ENCODE peak calls at places on chromosomes 6 and 20, in ten cellular contexts. A is heart right ventricle; R is uterus; N is mesenchymal stem cell; B is neuronal stem cell; T is lung; U is small intestine; J is CD8-positive, alpha-beta memory T cell; L is stomach; F is right lobe of liver. H is an unnamed sample.

GRCh38 chr20:19098092-19098491 is 114.3 kb upstream of the SLC24A3 start:
- DNase-seq in A (no peak), R (no peak), N (no peak), B (no peak), T (no peak), U (peak; percentile 52), J (no peak), L (no peak), F (no peak), H (no peak)

GRCh38 chr6:125918230-125918629 is 38.3 kb upstream of the HINT3 start:
- DNase-seq in A (no peak), R (no peak), N (no peak), B (no peak), T (no peak), U (no peak), J (no peak), L (no peak), F (no peak), H (no peak)

GRCh38 chr20:3165473-3166337 is 6.0 kb upstream of the FASTKD5 start:
- DNase-seq in A (peak; percentile 76), R (peak; percentile 37), N (no peak), B (no peak), T (no peak), U (peak; percentile 43), J (no peak), L (no peak), F (peak; percentile 65), H (no peak)

GRCh38 chr20:25237610-25238318 is 10.1 kb upstream of the PYGB start:
- DNase-seq in A (no peak), R (peak; percentile 50), N (peak; percentile 100), B (no peak), T (peak; percentile 67), U (peak; percentile 59), J (no peak), L (no peak), F (no peak), H (peak; percentile 94)

GRCh38 chr6:35503534-35503933 is 6.7 kb upstream of the TEAD3 start:
- DNase-seq in A (no peak), R (no peak), N (no peak), B (no peak), T (no peak), U (no peak), J (no peak), L (no peak), F (no peak), H (no peak)

GRCh38 chr6:116385462-116385807 is 14.7 kb downstream of the DSE start:
- DNase-seq in A (no peak), R (no peak), N (peak; percentile 28), B (no peak), T (no peak), U (no peak), J (no peak), L (no peak), F (no peak), H (no peak)

GRCh38 chr6:1485678-1486077 is 96.3 kb downstream of the FOXF2 start:
- DNase-seq in A (no peak), R (no peak), N (peak; percentile 38), B (no peak), T (no peak), U (peak; percentile 9), J (no peak), L (no peak), F (no peak), H (no peak)

GRCh38 chr20:54067606-54068174 is 2.7 kb downstream of the BCAS1 start:
- DNase-seq in A (no peak), R (no peak), N (no peak), B (no peak), T (peak; percentile 92), U (peak; percentile 96), J (no peak), L (peak; percentile 94), F (peak; percentile 71), H (no peak)

GRCh38 chr6:69914015-69914485 is 47.7 kb downstream of the COL19A1 start:
- DNase-seq in A (no peak), R (no peak), N (no peak), B (peak; percentile 84), T (no peak), U (no peak), J (no peak), L (no peak), F (no peak), H (no peak)

GRCh38 chr6:167093406-167093921 is 29.4 kb upstream of the CCR6 start:
- DNase-seq in A (no peak), R (no peak), N (no peak), B (no peak), T (no peak), U (no peak), J (no peak), L (no peak), F (no peak), H (peak; percentile 70)

GRCh38 chr6:167093922-167094432 is 28.9 kb upstream of the CCR6 start:
- DNase-seq in A (no peak), R (no peak), N (no peak), B (no peak), T (no peak), U (peak; percentile 48), J (peak; percentile 54), L (no peak), F (no peak), H (no peak)

GRCh38 chr6:167091149-167092107 is 31.5 kb upstream of the CCR6 start:
- DNase-seq in A (peak; percentile 30), R (no peak), N (no peak), B (no peak), T (no peak), U (no peak), J (peak; percentile 23), L (no peak), F (no peak), H (peak; percentile 77)

GRCh38 chr6:167094436-167094819 is 28.5 kb upstream of the CCR6 start:
- DNase-seq in A (no peak), R (no peak), N (no peak), B (no peak), T (no peak), U (no peak), J (no peak), L (no peak), F (no peak), H (peak; percentile 83)

GRCh38 chr6:167092672-167093339 is 30.1 kb upstream of the CCR6 start:
- DNase-seq in A (no peak), R (no peak), N (no peak), B (no peak), T (no peak), U (no peak), J (no peak), L (no peak), F (no peak), H (no peak)
- H3K4me1 ChIP-seq in A (peaks cover 7% of the 10 kb centered on the region), R (no peaks in the 10 kb centered on the region), N (no peaks in the 10 kb centered on the region), B (peaks cover 7% of the 10 kb centered on the region), T (no peaks in the 10 kb centered on the region), U (no peaks in the 10 kb centered on the region), J (peaks cover 43% of the 10 kb centered on the region), L (no peaks in the 10 kb centered on the region), F (no peaks in the 10 kb centered on the region), H (peaks cover 4% of the 10 kb centered on the region)

GRCh38 chr6:53297004-53297403 is 51.7 kb downstream of the ELOVL5 start:
- DNase-seq in A (no peak), R (no peak), N (no peak), B (no peak), T (no peak), U (no peak), J (no peak), L (no peak), F (no peak), H (no peak)

GRCh38 chr6:53293691-53294090 is 55.1 kb downstream of the ELOVL5 start:
- DNase-seq in A (no peak), R (no peak), N (no peak), B (no peak), T (no peak), U (no peak), J (no peak), L (no peak), F (no peak), H (no peak)

GRCh38 chr6:53294611-53295010 is 54.1 kb downstream of the ELOVL5 start:
- DNase-seq in A (no peak), R (no peak), N (no peak), B (no peak), T (no peak), U (no peak), J (no peak), L (no peak), F (no peak), H (no peak)

GRCh38 chr6:53294095-53294494 is 54.7 kb downstream of the ELOVL5 start:
- DNase-seq in A (no peak), R (no peak), N (no peak), B (peak; percentile 14), T (no peak), U (no peak), J (peak; percentile 46), L (no peak), F (no peak), H (no peak)

GRCh38 chr6:53295176-53295575 is 53.6 kb downstream of the ELOVL5 start:
- DNase-seq in A (no peak), R (no peak), N (no peak), B (no peak), T (no peak), U (no peak), J (no peak), L (no peak), F (no peak), H (no peak)
- H3K27ac ChIP-seq in A (no peak overlapping the region), R (no peak overlapping the region), N (no peak overlapping the region), B (no peak overlapping the region), T (no peak overlapping the region), U (no peak overlapping the region), J (no peak overlapping the region), L (no peak overlapping the region), F (no peak overlapping the region), H (no peak overlapping the region)

GRCh38 chr6:2876210-2877056 is 26.7 kb downstream of the SERPINB9 start:
- DNase-seq in A (peak; percentile 74), R (peak; percentile 70), N (peak; percentile 91), B (no peak), T (peak; percentile 74), U (peak; percentile 86), J (peak; percentile 25), L (peak; percentile 57), F (peak; percentile 90), H (peak; percentile 92)

GRCh38 chr6:2873643-2874042 is 29.5 kb downstream of the SERPINB9 start:
- DNase-seq in A (no peak), R (no peak), N (no peak), B (no peak), T (no peak), U (no peak), J (no peak), L (no peak), F (no peak), H (peak; percentile 55)

GRCh38 chr6:2877960-2878359 is 25.1 kb downstream of the SERPINB9 start:
- DNase-seq in A (no peak), R (no peak), N (no peak), B (no peak), T (no peak), U (no peak), J (peak; percentile 65), L (no peak), F (no peak), H (peak; percentile 53)

GRCh38 chr6:2875840-2876207 is 27.3 kb downstream of the SERPINB9 start:
- DNase-seq in A (peak; percentile 43), R (no peak), N (no peak), B (no peak), T (peak; percentile 41), U (no peak), J (peak; percentile 55), L (no peak), F (peak; percentile 65), H (peak; percentile 84)

GRCh38 chr6:2877057-2877882 is 25.8 kb downstream of the SERPINB9 start:
- DNase-seq in A (no peak), R (peak; percentile 46), N (peak; percentile 76), B (no peak), T (no peak), U (no peak), J (no peak), L (no peak), F (peak; percentile 59), H (peak; percentile 86)
- H3K4me1 ChIP-seq in A (peaks cover 33% of the 10 kb centered on the region), R (peaks cover 6% of the 10 kb centered on the region), N (peaks cover 18% of the 10 kb centered on the region), B (peaks cover 16% of the 10 kb centered on the region), T (peaks cover 3% of the 10 kb centered on the region), U (peaks cover 5% of the 10 kb centered on the region), J (peaks cover 68% of the 10 kb centered on the region), L (peaks cover 30% of the 10 kb centered on the region), F (peaks cover 6% of the 10 kb centered on the region), H (peaks cover 23% of the 10 kb centered on the region)

GRCh38 chr6:33702345-33702977 is 9.0 kb downstream of the UQCC2 start:
- DNase-seq in A (no peak), R (no peak), N (peak; percentile 81), B (no peak), T (no peak), U (peak; percentile 67), J (no peak), L (peak; percentile 58), F (no peak), H (no peak)
- H3K27ac ChIP-seq in A (no peak overlapping the region), R (no peak overlapping the region), N (no peak overlapping the region), B (no peak overlapping the region), T (no peak overlapping the region), U (no peak overlapping the region), J (no peak overlapping the region), L (no peak overlapping the region), F (no peak overlapping the region), H (no peak overlapping the region)